ENCODE peak calls at places on chromosomes 1 and 21, in four cellular contexts. K, M, O and A are unnamed samples.

GRCh38 chr1:178868700-178869099 is 2.2 kb downstream of the ANGPTL1 start:
- DNase-seq in O (no peak), M (no peak), K (no peak), A (no peak)

GRCh38 chr1:57843760-57844159 is 419.9 kb upstream of the DAB1 start:
- DNase-seq in M (no peak), O (no peak), K (no peak), A (peak; percentile 59)

GRCh38 chr1:230869499-230869898 is 1.2 kb upstream of the C1orf198 start:
- DNase-seq in K (no peak), M (no peak), O (no peak), A (no peak)

GRCh38 chr1:70504176-70504820 is 93.2 kb downstream of the CTH start:
- DNase-seq in K (no peak), M (no peak), O (peak; percentile 50), A (peak; percentile 42)

GRCh38 chr1:22969224-22969829 is 3.3 kb downstream of the LACTBL1 start:
- DNase-seq in M (no peak), K (no peak), O (no peak), A (no peak)

GRCh38 chr1:210233495-210234253 is 1.1 kb downstream of the SERTAD4 start:
- DNase-seq in K (peak; percentile 39), O (peak; percentile 84), M (no peak), A (no peak)

GRCh38 chr1:169527461-169528213 is 41.9 kb upstream of the SLC19A2 start:
- DNase-seq in O (no peak), M (no peak), K (no peak), A (no peak)

GRCh38 chr1:172585348-172585747 is 52.4 kb downstream of the SUCO start:
- DNase-seq in O (no peak), M (no peak), K (no peak), A (no peak)

GRCh38 chr1:147641695-147642592 is 28.4 kb downstream of the ACP6 start:
- DNase-seq in M (no peak), O (no peak), K (peak; percentile 59), A (no peak)

GRCh38 chr1:212860713-212861581 is 2.9 kb downstream of the FLVCR1 start:
- DNase-seq in M (no peak), K (no peak), O (no peak), A (no peak)

GRCh38 chr1:172236958-172237357 is 183.5 kb upstream of the C1orf105 start:
- DNase-seq in M (no peak), K (no peak), O (no peak), A (no peak)

GRCh38 chr1:26281971-26282693 is 2.2 kb downstream of the SH3BGRL3 start:
- DNase-seq in K (peak; percentile 27), O (no peak), M (no peak), A (no peak)

GRCh38 chr21:44653656-44654575 is 543 bp downstream of the KRTAP12-4 start:
- DNase-seq in K (peak; percentile 16), M (peak; percentile 55), O (no peak), A (no peak)

GRCh38 chr1:188903241-188903640 is 1574.4 kb downstream of the BRINP3 start:
- DNase-seq in K (no peak), M (no peak), O (no peak), A (no peak)

GRCh38 chr1:222694927-222695326 is 17.4 kb downstream of the AIDA start:
- DNase-seq in O (no peak), K (no peak), M (no peak), A (no peak)

GRCh38 chr1:52139817-52140540 is 1.9 kb upstream of the ZFYVE9 start:
- DNase-seq in M (no peak), K (peak; percentile 20), O (peak; percentile 36), A (peak; percentile 65)

GRCh38 chr1:25618433-25618808 is 1.8 kb downstream of the MAN1C1 start:
- DNase-seq in O (no peak), K (no peak), M (no peak), A (no peak)

GRCh38 chr1:213055087-213055591 is 4.1 kb downstream of the RPS6KC1 start:
- DNase-seq in O (no peak), M (no peak), K (no peak), A (no peak)

GRCh38 chr1:8822383-8823294 is 5.2 kb upstream of the RERE start:
- DNase-seq in K (no peak), M (no peak), O (peak; percentile 94), A (no peak)

GRCh38 chr21:17512245-17513213 is at the start of gene CXADR:
- DNase-seq in M (peak; percentile 65), O (peak; percentile 94), K (peak; percentile 75), A (no peak)

GRCh38 chr1:108568589-108568988 is 8.7 kb downstream of the EEIG2 start:
- DNase-seq in O (no peak), K (no peak), M (no peak), A (no peak)

GRCh38 chr1:163436133-163436532 is 114.4 kb downstream of the NUF2 start:
- DNase-seq in M (no peak), O (no peak), K (no peak), A (no peak)

GRCh38 chr1:65528104-65528503 is 107.6 kb downstream of the LEPR start:
- DNase-seq in K (no peak), M (no peak), O (no peak), A (no peak)

GRCh38 chr1:98468111-98468717 is 193.3 kb upstream of the SNX7 start:
- DNase-seq in O (no peak), K (no peak), M (no peak), A (peak; percentile 9)

GRCh38 chr21:38993561-38993960 is 187.8 kb downstream of the ETS2 start:
- DNase-seq in K (no peak), M (no peak), O (peak; percentile 61), A (peak; percentile 57)

GRCh38 chr1:196678510-196678884 is 26.7 kb downstream of the CFH start:
- DNase-seq in K (no peak), M (no peak), O (no peak), A (no peak)

GRCh38 chr1:111704240-111704639 is 35.0 kb downstream of the INKA2 start:
- DNase-seq in K (no peak), O (no peak), M (no peak), A (no peak)

GRCh38 chr1:7221823-7222462 is 436.7 kb downstream of the CAMTA1 start:
- DNase-seq in K (no peak), O (no peak), M (no peak), A (no peak)

GRCh38 chr1:166511754-166512153 is 327.5 kb upstream of the POGK start:
- DNase-seq in K (no peak), O (no peak), M (no peak), A (peak; percentile 3)

GRCh38 chr1:78222962-78223358 is 177.2 kb downstream of the GIPC2 start:
- DNase-seq in O (no peak), M (no peak), K (no peak), A (no peak)

GRCh38 chr1:48718116-48718630 is 58.5 kb downstream of the BEND5 start:
- DNase-seq in M (no peak), O (no peak), K (no peak), A (no peak)

GRCh38 chr1:162629077-162629637 is 3.1 kb upstream of the DDR2 start:
- DNase-seq in K (no peak), M (no peak), O (no peak), A (no peak)

GRCh38 chr1:173473599-173474011 is 3.5 kb upstream of the PRDX6 start:
- DNase-seq in M (no peak), K (no peak), O (peak; percentile 21), A (no peak)

GRCh38 chr21:15397258-15397657 is 332.5 kb upstream of the NRIP1 start:
- DNase-seq in K (no peak), M (no peak), O (no peak), A (no peak)

GRCh38 chr1:245292571-245292970 is 137.8 kb downstream of the KIF26B start:
- DNase-seq in K (no peak), M (no peak), O (no peak), A (no peak)

GRCh38 chr1:87872189-87872588 is 543.5 kb downstream of the LMO4 start:
- DNase-seq in O (no peak), M (no peak), K (no peak), A (no peak)

GRCh38 chr1:67559222-67559700 is 125.7 kb upstream of the GADD45A start:
- DNase-seq in O (no peak), M (no peak), K (no peak), A (no peak)